ENCODE peak calls at places on chromosome 19, in four cellular contexts. A is HCT116, L is H1, D is stomach. N is an unnamed sample.

GRCh38 chr19:50300051-50300450 is 29.1 kb downstream of the KCNC3 start:
- DNase-seq in D (no peak), A (no peak), L (no peak), N (no peak)

GRCh38 chr19:33409035-33409434 is 35.5 kb downstream of the CEBPG start:
- DNase-seq in L (no peak), A (no peak), D (no peak), N (peak; percentile 45)

GRCh38 chr19:45878043-45878794 is 7.7 kb downstream of the IRF2BP1 start:
- DNase-seq in D (peak; percentile 93), A (no peak), L (no peak), N (no peak)

GRCh38 chr19:8257052-8257443 is 47.9 kb downstream of the CERS4 start:
- DNase-seq in L (peak; percentile 65), A (no peak), D (no peak), N (no peak)

GRCh38 chr19:17292301-17293074 is 10.7 kb downstream of the ABHD8 start:
- DNase-seq in D (peak; percentile 76), L (peak; percentile 98), A (peak; percentile 86), N (peak; percentile 93)

GRCh38 chr19:18939922-18940775 is 868 bp downstream of the HOMER3 start:
- DNase-seq in D (peak; percentile 37), A (no peak), L (peak; percentile 88), N (peak; percentile 73)

GRCh38 chr19:56538254-56538760 is 441 bp upstream of the ZFP28 start:
- DNase-seq in D (peak; percentile 88), L (peak; percentile 95), A (no peak), N (peak; percentile 95)

GRCh38 chr19:13968383-13968935 is 16.1 kb downstream of the DCAF15 start:
- DNase-seq in L (no peak), A (no peak), D (no peak), N (no peak)

GRCh38 chr19:10918359-10918758 is 10.1 kb downstream of the YIPF2 start:
- DNase-seq in L (no peak), A (no peak), D (no peak), N (no peak)

GRCh38 chr19:16612631-16613030 is 15.4 kb downstream of the MED26 start:
- DNase-seq in D (no peak), L (no peak), A (no peak), N (no peak)

GRCh38 chr19:8334458-8335342 is 8.4 kb downstream of the KANK3 start:
- DNase-seq in D (peak; percentile 72), A (peak; percentile 82), L (peak; percentile 83), N (peak; percentile 86)

DNA sequence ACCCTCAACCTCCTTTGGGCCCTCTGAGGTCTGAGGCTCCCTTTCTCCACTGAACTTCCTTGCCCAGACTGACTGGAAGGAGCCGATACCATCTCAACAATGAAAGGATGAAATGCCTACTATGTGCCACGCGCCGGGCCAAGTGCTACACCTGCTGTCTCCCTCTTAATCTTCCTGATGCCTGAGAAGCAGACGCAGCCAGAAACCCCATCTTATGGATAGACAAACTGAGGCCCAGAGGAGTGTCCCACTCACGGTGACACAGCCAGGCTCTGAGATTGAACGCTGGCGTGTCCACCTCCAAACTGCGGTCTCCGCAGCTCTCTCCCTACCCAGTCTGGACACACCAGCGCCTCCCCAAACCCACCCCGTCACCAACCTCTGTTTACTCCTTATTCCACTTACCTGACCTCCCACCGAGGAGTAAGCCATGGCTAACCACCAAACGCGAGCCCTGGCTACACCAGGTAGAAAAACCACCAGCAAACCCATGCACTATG is 20.9 kb downstream of the MLLT1 start:
- DNase-seq in L (no peak), A (no peak), D (no peak), N (no peak)
- TF ChIP-seq POLR2AphosphoS5 in L (no peak), A (no peak), D (no peak), N (no peak)

GRCh38 chr19:5247957-5248705 is 92.5 kb downstream of the PTPRS start:
- DNase-seq in D (no peak), A (no peak), L (no peak), N (no peak)

GRCh38 chr19:5253403-5254110 is 87.1 kb downstream of the PTPRS start:
- DNase-seq in A (no peak), L (no peak), D (no peak), N (no peak)

GRCh38 chr19:5249526-5249925 is 91.1 kb downstream of the PTPRS start:
- DNase-seq in L (no peak), A (no peak), D (no peak), N (no peak)

GRCh38 chr19:5251096-5252065 is 89.2 kb downstream of the PTPRS start:
- DNase-seq in D (no peak), A (no peak), L (no peak), N (no peak)

GRCh38 chr19:5250127-5250659 is 90.4 kb downstream of the PTPRS start:
- DNase-seq in D (no peak), A (no peak), L (no peak), N (no peak)
- TF ChIP-seq POLR2AphosphoS5 in D (no peak), A (no peak), L (no peak), N (no peak)

GRCh38 chr19:55383279-55383788 is 758 bp downstream of the TMEM238 start:
- DNase-seq in A (no peak), L (no peak), D (no peak), N (no peak)
- TF ChIP-seq POLR2AphosphoS5 in A (no peak), L (no peak), D (no peak), N (no peak)

GRCh38 chr19:48255376-48256303 is at the start of gene CARD8:
- DNase-seq in D (peak; percentile 82), L (peak; percentile 70), A (peak; percentile 84), N (peak; percentile 73)

GRCh38 chr19:48254529-48254970 is 1.2 kb downstream of the CARD8 start:
- DNase-seq in A (no peak), L (no peak), D (no peak), N (no peak)

GRCh38 chr19:48253999-48254398 is 1.7 kb downstream of the CARD8 start:
- DNase-seq in L (no peak), D (no peak), A (no peak), N (no peak)

GRCh38 chr19:48252625-48253024 is 3.1 kb downstream of the CARD8 start:
- DNase-seq in D (no peak), L (no peak), A (no peak), N (no peak)

DNA sequence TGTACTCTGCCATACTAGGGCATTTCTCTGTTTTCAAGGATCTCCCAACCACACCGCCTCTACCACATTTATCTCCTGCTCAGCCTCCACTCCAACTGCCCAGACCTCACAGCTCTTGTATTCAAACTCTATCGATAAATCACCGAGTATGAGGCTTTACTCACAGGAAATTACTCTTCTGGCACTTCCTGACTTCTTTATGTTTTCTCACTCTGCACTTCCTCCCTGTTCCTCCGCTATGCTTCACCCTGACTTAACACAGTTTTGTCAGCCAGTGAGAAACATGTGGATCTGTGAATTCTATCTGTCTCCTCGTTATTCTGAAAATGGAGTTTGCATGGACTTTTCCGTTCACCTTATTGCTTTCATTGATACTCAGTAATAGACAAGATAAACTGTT is 2.6 kb upstream of the CARD8 start:
- DNase-seq in L (no peak), A (no peak), D (no peak), N (no peak)
- TF ChIP-seq POLR2AphosphoS5 in L (no peak), A (no peak), D (no peak), N (no peak)

GRCh38 chr19:35757231-35757748 is 461 bp upstream of the HSPB6 start:
- DNase-seq in A (no peak), D (peak; percentile 49), L (no peak), N (peak; percentile 70)

GRCh38 chr19:35757749-35758608 is at the start of gene PROSER3:
- DNase-seq in D (peak; percentile 98), L (peak; percentile 98), A (peak; percentile 99), N (peak; percentile 97)

GRCh38 chr19:35755550-35756371 is 1.1 kb downstream of the HSPB6 start:
- DNase-seq in D (peak; percentile 60), L (no peak), A (no peak), N (no peak)

GRCh38 chr19:35755160-35755549 is 1.7 kb downstream of the HSPB6 start:
- DNase-seq in A (no peak), L (no peak), D (no peak), N (no peak)

GRCh38 chr19:35756373-35757230 is at the start of gene HSPB6:
- DNase-seq in L (no peak), A (no peak), D (peak; percentile 35), N (no peak)
- TF ChIP-seq POLR2AphosphoS5 in L (no peak), A (no peak), D (peak; percentile 90), N (no peak)

GRCh38 chr19:40279761-40280607 is 5.2 kb downstream of the AKT2 start:
- DNase-seq in D (no peak), A (no peak), L (no peak), N (peak; percentile 7)
- TF ChIP-seq POLR2AphosphoS5 in D (no peak), A (no peak), L (no peak), N (no peak)